ENCODE peak calls at places on chromosomes 3 and 15, in ten cellular contexts. K, C, N, X, R, Z, W, S, V and O are unnamed samples.

GRCh38 chr3:11989383-11990050 is 14.7 kb upstream of the SYN2 start:
- DNase-seq in V (no peak), N (no peak), Z (no peak), W (no peak), R (no peak), X (peak), C (no peak), S (no peak), K (no peak), O (peak)

GRCh38 chr3:46585799-46586693 is 19.9 kb upstream of the LRRC2 start:
- DNase-seq in Z (no peak), C (no peak), X (no peak), W (no peak), V (no peak), K (no peak), S (no peak), N (no peak), R (no peak), O (no peak)

GRCh38 chr15:96125681-96126080 is 204.8 kb upstream of the NR2F2 start:
- DNase-seq in C (peak), S (no peak), X (peak), N (no peak), V (no peak), Z (no peak), K (no peak), W (no peak), R (no peak), O (no peak)

GRCh38 chr3:104596551-104596950 is 770.2 kb upstream of the ALCAM start:
- DNase-seq in K (peak), N (peak), Z (peak), X (peak), R (no peak), W (no peak), S (peak), V (peak), C (peak), O (no peak)

GRCh38 chr15:31298707-31299172 is 27.9 kb upstream of the KLF13 start:
- DNase-seq in V (no peak), S (no peak), W (no peak), Z (no peak), C (no peak), R (no peak), K (no peak), X (no peak), N (no peak), O (no peak)

GRCh38 chr3:188170461-188171459 is 16.8 kb downstream of the LPP start:
- DNase-seq in W (no peak), S (no peak), X (no peak), K (no peak), Z (peak), R (peak), N (no peak), V (no peak), C (no peak), O (no peak)

GRCh38 chr3:8639585-8639984 is 5.0 kb downstream of the SSUH2 start:
- DNase-seq in Z (no peak), W (no peak), V (no peak), R (no peak), K (no peak), C (no peak), S (no peak), X (no peak), N (no peak), O (no peak)

GRCh38 chr3:25673738-25674298 is 9.1 kb upstream of the TOP2B start:
- DNase-seq in C (no peak), R (no peak), V (no peak), K (no peak), N (no peak), X (no peak), S (no peak), W (no peak), Z (no peak), O (no peak)

GRCh38 chr15:88681610-88682221 is 42.9 kb downstream of the ISG20 start:
- DNase-seq in S (no peak), V (no peak), R (no peak), X (no peak), Z (no peak), N (no peak), K (no peak), C (no peak), W (no peak), O (no peak)

GRCh38 chr3:120648290-120648689 is 33.7 kb downstream of the HGD start:
- DNase-seq in S (no peak), R (no peak), V (no peak), W (no peak), K (no peak), X (no peak), N (no peak), C (no peak), Z (no peak), O (no peak)

GRCh38 chr15:74788716-74789151 is 6.9 kb downstream of the CSK start:
- DNase-seq in X (no peak), S (no peak), C (no peak), N (peak), Z (no peak), V (peak), W (no peak), R (no peak), K (peak), O (no peak)

GRCh38 chr3:167184511-167184910 is 195.6 kb downstream of the ZBBX start:
- DNase-seq in R (no peak), K (no peak), N (no peak), C (no peak), Z (peak), X (no peak), S (no peak), V (no peak), W (no peak), O (no peak)

GRCh38 chr3:16512435-16513140 is 911 bp downstream of the RFTN1 start:
- DNase-seq in C (peak), K (peak), R (peak), Z (peak), S (no peak), V (no peak), N (peak), W (peak), X (no peak), O (no peak)

GRCh38 chr15:99424978-99425665 is 140.7 kb upstream of the MEF2A start:
- DNase-seq in X (peak), C (peak), N (no peak), K (peak), R (no peak), V (peak), W (no peak), S (peak), Z (peak), O (no peak)

GRCh38 chr15:69272139-69272538 is 26.6 kb upstream of the PAQR5 start:
- DNase-seq in R (no peak), X (no peak), V (no peak), Z (no peak), W (no peak), S (peak), C (no peak), N (no peak), K (no peak), O (no peak)

GRCh38 chr3:56732109-56732508 is 49.0 kb upstream of the TASOR start:
- DNase-seq in W (no peak), Z (no peak), S (no peak), R (no peak), N (no peak), X (no peak), K (no peak), V (no peak), C (no peak), O (no peak)

GRCh38 chr3:180036678-180037455 is at the start of gene PEX5L:
- DNase-seq in N (peak), K (peak), X (peak), S (peak), V (no peak), R (no peak), W (no peak), Z (peak), C (peak), O (no peak)

GRCh38 chr3:51389423-51390183 is 1.5 kb upstream of the RBM15B start:
- DNase-seq in N (peak), V (no peak), K (peak), R (peak), Z (no peak), S (peak), X (peak), W (no peak), C (peak), O (no peak)

GRCh38 chr3:24129549-24129948 is 184.5 kb downstream of the NR1D2 start:
- DNase-seq in V (no peak), W (no peak), R (no peak), K (no peak), S (no peak), X (no peak), C (no peak), Z (no peak), N (no peak), O (peak)

GRCh38 chr3:53846851-53847155 is 435 bp downstream of the IL17RB start:
- DNase-seq in X (no peak), N (no peak), S (no peak), V (no peak), W (no peak), Z (no peak), R (no peak), K (no peak), C (no peak), O (no peak)

GRCh38 chr15:26711445-26711844 is 61.4 kb downstream of the GABRB3 start:
- DNase-seq in S (no peak), V (no peak), N (no peak), W (no peak), C (no peak), X (no peak), Z (no peak), R (no peak), K (no peak), O (no peak)

GRCh38 chr3:153138267-153139210 is 23.5 kb upstream of the RAP2B start:
- DNase-seq in N (no peak), C (peak), R (peak), Z (peak), W (peak), X (peak), V (peak), K (peak), S (peak), O (peak)

GRCh38 chr15:43302155-43302554 is 28.2 kb downstream of the LCMT2 start:
- DNase-seq in X (no peak), N (no peak), R (no peak), S (no peak), W (no peak), Z (no peak), V (no peak), C (no peak), K (no peak), O (no peak)

GRCh38 chr3:172709776-172710708 is 825 bp downstream of the NCEH1 start:
- DNase-seq in C (peak), S (peak), V (no peak), R (peak), W (peak), Z (peak), X (peak), N (no peak), K (peak), O (no peak)

GRCh38 chr3:148911173-148911572 is 46.1 kb downstream of the CPA3 start:
- DNase-seq in N (no peak), K (no peak), W (no peak), X (no peak), Z (peak), S (no peak), R (no peak), V (no peak), C (no peak), O (no peak)

GRCh38 chr3:52055537-52056351 is 627 bp downstream of the DUSP7 start:
- DNase-seq in R (peak), N (peak), V (no peak), S (peak), Z (no peak), C (peak), W (peak), K (peak), X (peak), O (peak)

GRCh38 chr3:156688849-156689452 is 14.6 kb downstream of the TIPARP start:
- DNase-seq in Z (no peak), X (no peak), K (no peak), N (no peak), S (no peak), C (no peak), V (no peak), R (no peak), W (no peak), O (no peak)

GRCh38 chr3:14494973-14495300 is 45.2 kb downstream of the GRIP2 start:
- DNase-seq in C (no peak), S (no peak), V (no peak), W (no peak), R (no peak), Z (no peak), K (no peak), X (no peak), N (no peak), O (no peak)

GRCh38 chr15:72535911-72536310 is 61.8 kb downstream of the ARIH1 start:
- DNase-seq in X (peak), K (no peak), V (no peak), S (no peak), W (no peak), C (no peak), R (no peak), Z (no peak), N (no peak), O (no peak)

GRCh38 chr3:98021821-98022220 is 13.3 kb downstream of the GABRR3 start:
- DNase-seq in S (peak), Z (peak), K (no peak), X (peak), W (no peak), V (no peak), C (peak), R (no peak), N (no peak), O (no peak)

GRCh38 chr3:50450135-50450911 is 53.1 kb downstream of the CACNA2D2 start:
- DNase-seq in R (peak), S (peak), N (peak), W (no peak), K (no peak), C (peak), Z (no peak), V (no peak), X (peak), O (no peak)

GRCh38 chr3:187150599-187150998 is 11.3 kb upstream of the RPL39L start:
- DNase-seq in R (peak), Z (no peak), S (no peak), X (no peak), V (peak), N (peak), C (no peak), K (no peak), W (no peak), O (no peak)

GRCh38 chr3:10289785-10290355 is 2.9 kb downstream of the GHRL start:
- DNase-seq in R (no peak), N (no peak), S (no peak), V (no peak), X (no peak), K (no peak), W (no peak), Z (no peak), C (no peak), O (no peak)

GRCh38 chr3:196108075-196108743 is 26.3 kb upstream of the TFRC start:
- DNase-seq in Z (peak), V (no peak), C (no peak), S (no peak), X (no peak), W (no peak), R (no peak), N (no peak), K (no peak), O (no peak)

GRCh38 chr15:31255732-31256384 is 70.8 kb upstream of the KLF13 start:
- DNase-seq in C (no peak), Z (no peak), V (peak), X (no peak), R (peak), K (peak), N (peak), W (no peak), S (no peak), O (no peak)

GRCh38 chr3:136928240-136928639 is 29.5 kb upstream of the IL20RB start:
- DNase-seq in K (no peak), S (no peak), W (no peak), V (no peak), R (no peak), Z (no peak), X (no peak), N (no peak), C (no peak), O (no peak)

GRCh38 chr3:112873632-112874031 is 27.0 kb upstream of the CD200R1L start:
- DNase-seq in C (no peak), K (peak), W (no peak), N (peak), Z (no peak), S (no peak), X (no peak), R (no peak), V (no peak), O (no peak)

DNA sequence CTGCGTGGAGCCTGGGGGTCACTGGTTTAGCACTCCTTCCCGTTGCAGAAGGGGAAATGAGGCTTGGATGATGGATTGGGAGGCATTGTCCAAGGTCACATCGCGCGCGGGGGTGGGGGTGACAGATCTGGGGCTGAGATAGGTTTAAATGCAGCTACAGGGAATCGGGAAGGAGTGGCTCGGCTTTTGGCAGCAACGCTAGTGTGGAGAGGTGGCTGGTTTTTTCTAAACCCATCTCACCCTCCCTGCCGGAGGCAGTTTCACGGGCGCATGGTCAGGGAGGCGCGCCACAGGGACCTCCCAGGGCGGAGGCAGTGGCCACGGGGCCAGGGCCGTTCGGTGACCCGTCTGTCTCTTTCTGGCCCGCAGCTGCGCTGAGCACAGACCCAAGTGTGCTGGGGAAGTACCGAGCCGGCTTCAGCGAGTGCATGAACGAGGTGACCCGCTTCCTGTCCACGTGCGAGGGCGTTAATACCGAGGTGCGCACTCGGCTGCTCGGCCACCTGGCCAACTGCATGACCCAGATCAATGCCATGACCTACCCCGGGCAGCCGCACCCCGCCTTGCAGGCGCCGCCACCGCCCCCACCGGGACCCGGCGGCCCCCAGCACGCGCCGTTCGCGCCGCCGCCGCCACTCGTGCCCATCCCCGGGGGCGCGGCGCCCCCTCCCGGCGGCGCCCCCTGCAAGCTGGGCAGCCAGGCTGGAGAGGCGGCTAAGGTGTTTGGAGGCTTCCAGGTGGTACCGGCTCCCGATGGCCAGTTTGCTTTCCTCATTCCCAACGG is 1.6 kb downstream of the HES1 start:
- DNase-seq in V (no peak), Z (no peak), K (peak), S (peak), R (peak), X (peak), W (peak), C (peak), N (peak), O (no peak)
- TF ChIP-seq CTCF in V (peak), Z (peak), K (peak), S (peak), R (no peak), X (peak), W (peak), C (peak), N (peak), O (peak)

GRCh38 chr3:181872887-181873286 is 161.2 kb downstream of the SOX2 start:
- DNase-seq in N (no peak), W (no peak), V (no peak), Z (no peak), X (peak), C (no peak), K (no peak), S (no peak), R (no peak), O (no peak)

DNA sequence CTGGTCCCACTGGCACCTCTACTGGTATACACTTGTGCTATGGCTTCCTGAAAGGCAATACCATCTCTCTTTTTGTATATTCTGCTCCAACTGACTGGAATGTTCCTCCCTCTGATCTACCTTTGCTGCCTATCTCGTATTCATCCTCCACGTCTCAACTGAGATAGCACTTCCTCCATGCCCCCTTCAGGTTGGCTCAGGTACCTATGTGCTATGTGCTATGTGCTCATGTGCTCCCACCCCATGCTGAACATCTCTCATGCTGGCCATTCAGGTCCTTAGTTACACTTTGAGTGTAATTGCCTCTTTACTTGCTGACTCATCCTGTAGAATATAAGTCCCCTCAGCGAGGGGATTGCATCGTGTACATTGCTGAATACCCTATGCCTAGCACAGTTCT is 156.9 kb downstream of the SOX2 start:
- DNase-seq in C (no peak), N (no peak), Z (no peak), X (no peak), R (no peak), K (no peak), W (no peak), V (no peak), S (no peak), O (no peak)
- TF ChIP-seq CTCF in C (no peak), N (no peak), Z (no peak), X (no peak), R (no peak), K (no peak), W (no peak), V (no peak), S (no peak), O (no peak)

DNA sequence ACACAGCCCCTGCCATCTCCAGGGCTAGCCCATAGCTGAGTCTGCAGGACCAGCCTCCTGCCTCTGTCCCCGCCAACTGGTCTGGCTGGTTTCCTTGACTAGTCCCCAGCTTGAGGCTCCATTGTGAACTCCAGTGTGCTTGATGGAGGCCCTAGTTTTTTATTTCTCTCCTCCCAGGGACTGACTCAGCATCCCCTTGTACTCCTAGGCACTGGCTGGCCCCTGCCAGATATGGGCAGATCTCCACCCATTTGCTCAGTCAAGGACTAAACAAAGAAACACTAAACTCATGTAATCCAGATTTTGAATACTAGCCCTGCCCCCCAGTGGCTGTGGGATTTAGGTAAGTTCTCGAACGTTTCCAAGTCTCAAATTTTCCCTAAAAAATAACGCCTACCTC is 415.4 kb upstream of the RORA start:
- DNase-seq in S (peak), X (peak), R (no peak), K (no peak), W (no peak), Z (no peak), C (no peak), N (no peak), V (no peak), O (no peak)
- TF ChIP-seq CTCF in S (peak), X (no peak), R (no peak), K (no peak), W (no peak), Z (no peak), C (no peak), N (no peak), V (no peak), O (no peak)

DNA sequence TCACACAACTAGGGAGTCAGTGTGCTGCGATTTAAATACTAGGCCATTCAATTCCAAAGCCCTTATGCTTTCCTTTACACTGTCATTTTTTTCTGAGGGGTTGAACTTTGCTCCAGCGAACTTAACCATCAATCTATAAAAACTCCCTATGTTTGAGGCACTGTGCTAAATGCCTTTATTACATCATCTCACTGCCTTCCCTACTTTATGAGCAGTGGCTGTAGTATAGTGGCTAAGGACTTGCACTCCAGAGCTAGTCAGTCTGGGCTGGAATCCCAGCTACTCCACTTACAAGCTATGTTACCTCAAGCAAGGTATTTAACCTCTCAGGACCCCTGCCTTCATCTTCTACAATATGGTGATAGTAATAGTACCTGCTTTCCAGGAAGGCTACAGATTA is 27.0 kb upstream of the WDR72 start:
- DNase-seq in K (no peak), R (peak), S (no peak), C (no peak), W (no peak), N (no peak), V (no peak), Z (no peak), X (no peak), O (no peak)
- TF ChIP-seq CTCF in K (no peak), R (no peak), S (no peak), C (no peak), W (no peak), N (no peak), V (no peak), Z (no peak), X (no peak), O (no peak)